ENCODE peak calls at places on chromosomes 4 and X, in five cellular contexts. One of them, this sample, is unnamed.

GRCh38 chrX:153565996-153566580 is 32.9 kb downstream of the CCNQ start:
- DNase-seq in CD8-positive, alpha-beta T cell: no peak
- DNase-seq in left lung: no peak
- DNase-seq in ascending aorta: no peak
- DNase-seq in body of pancreas: no peak
- DNase-seq in this sample: no peak

GRCh38 chr4:76354517-76355473 is 48.3 kb downstream of the STBD1 start:
- DNase-seq in CD8-positive, alpha-beta T cell: no peak
- DNase-seq in left lung: no peak
- DNase-seq in ascending aorta: no peak
- DNase-seq in body of pancreas: no peak
- DNase-seq in this sample: no peak

GRCh38 chr4:106450249-106450648 is 81.7 kb upstream of the GIMD1 start:
- DNase-seq in ascending aorta: no peak
- DNase-seq in body of pancreas: no peak
- DNase-seq in CD8-positive, alpha-beta T cell: no peak
- DNase-seq in left lung: no peak
- DNase-seq in this sample: no peak

GRCh38 chrX:34656467-34656841 is 631 bp downstream of the TMEM47 start:
- DNase-seq in left lung: peak
- DNase-seq in body of pancreas: no peak
- DNase-seq in CD8-positive, alpha-beta T cell: no peak
- DNase-seq in ascending aorta: no peak
- DNase-seq in this sample: no peak

GRCh38 chr4:74896595-74896994 is 36.3 kb upstream of the PARM1 start:
- DNase-seq in ascending aorta: no peak
- DNase-seq in left lung: no peak
- DNase-seq in body of pancreas: no peak
- DNase-seq in CD8-positive, alpha-beta T cell: no peak
- DNase-seq in this sample: no peak

GRCh38 chr4:112145820-112146813 is 863 bp downstream of the FAM241A start:
- DNase-seq in ascending aorta: no peak
- DNase-seq in CD8-positive, alpha-beta T cell: peak
- DNase-seq in left lung: peak
- DNase-seq in body of pancreas: peak
- DNase-seq in this sample: peak

GRCh38 chrX:41589634-41590270 is 99.0 kb upstream of the GPR34 start:
- DNase-seq in left lung: no peak
- DNase-seq in ascending aorta: no peak
- DNase-seq in body of pancreas: no peak
- DNase-seq in CD8-positive, alpha-beta T cell: no peak
- DNase-seq in this sample: no peak

GRCh38 chr4:158904815-158905214 is 136.0 kb downstream of the FNIP2 start:
- DNase-seq in body of pancreas: no peak
- DNase-seq in left lung: no peak
- DNase-seq in CD8-positive, alpha-beta T cell: no peak
- DNase-seq in ascending aorta: no peak
- DNase-seq in this sample: no peak

GRCh38 chrX:135185795-135186443 is 14.7 kb upstream of the CT55 start:
- DNase-seq in left lung: no peak
- DNase-seq in ascending aorta: no peak
- DNase-seq in CD8-positive, alpha-beta T cell: no peak
- DNase-seq in body of pancreas: peak
- DNase-seq in this sample: peak

GRCh38 chr4:104879367-104879766 is 267.3 kb upstream of the TET2 start:
- DNase-seq in left lung: no peak
- DNase-seq in CD8-positive, alpha-beta T cell: no peak
- DNase-seq in ascending aorta: no peak
- DNase-seq in body of pancreas: no peak
- DNase-seq in this sample: no peak

GRCh38 chrX:35919536-35920309 is at the start of gene CFAP47:
- DNase-seq in body of pancreas: peak
- DNase-seq in ascending aorta: no peak
- DNase-seq in left lung: no peak
- DNase-seq in CD8-positive, alpha-beta T cell: no peak
- DNase-seq in this sample: no peak

GRCh38 chr4:56570041-56570440 is 64.5 kb downstream of the ARL9 start:
- DNase-seq in left lung: no peak
- DNase-seq in body of pancreas: no peak
- DNase-seq in ascending aorta: no peak
- DNase-seq in CD8-positive, alpha-beta T cell: no peak
- DNase-seq in this sample: no peak

GRCh38 chrX:148871422-148872152 is 371.2 kb downstream of the AFF2 start:
- DNase-seq in ascending aorta: no peak
- DNase-seq in body of pancreas: no peak
- DNase-seq in left lung: no peak
- DNase-seq in CD8-positive, alpha-beta T cell: no peak
- DNase-seq in this sample: no peak

GRCh38 chr4:19883841-19884240 is 367.9 kb upstream of the SLIT2 start:
- DNase-seq in ascending aorta: no peak
- DNase-seq in CD8-positive, alpha-beta T cell: no peak
- DNase-seq in left lung: no peak
- DNase-seq in body of pancreas: no peak
- DNase-seq in this sample: no peak

GRCh38 chr4:18695733-18696527 is 674.4 kb upstream of the LCORL start:
- DNase-seq in CD8-positive, alpha-beta T cell: no peak
- DNase-seq in body of pancreas: no peak
- DNase-seq in left lung: peak
- DNase-seq in ascending aorta: no peak
- DNase-seq in this sample: no peak

GRCh38 chrX:46279925-46280313 is 265.3 kb downstream of the ZNF674 start:
- DNase-seq in left lung: no peak
- DNase-seq in ascending aorta: no peak
- DNase-seq in CD8-positive, alpha-beta T cell: no peak
- DNase-seq in body of pancreas: no peak
- DNase-seq in this sample: peak

GRCh38 chrX:137988470-137988869 is 422.5 kb downstream of the ZIC3 start:
- DNase-seq in left lung: no peak
- DNase-seq in body of pancreas: no peak
- DNase-seq in ascending aorta: no peak
- DNase-seq in CD8-positive, alpha-beta T cell: no peak
- DNase-seq in this sample: no peak

GRCh38 chr4:156607198-156607498 is 364.5 kb downstream of the PDGFC start:
- DNase-seq in CD8-positive, alpha-beta T cell: no peak
- DNase-seq in left lung: no peak
- DNase-seq in ascending aorta: no peak
- DNase-seq in body of pancreas: no peak
- DNase-seq in this sample: no peak

GRCh38 chr4:182879913-182880312 is 37.3 kb downstream of the DCTD start:
- DNase-seq in CD8-positive, alpha-beta T cell: no peak
- DNase-seq in body of pancreas: no peak
- DNase-seq in ascending aorta: no peak
- DNase-seq in left lung: no peak
- DNase-seq in this sample: no peak

GRCh38 chr4:6943870-6944195 is 34.2 kb downstream of the TBC1D14 start:
- DNase-seq in ascending aorta: no peak
- DNase-seq in left lung: no peak
- DNase-seq in CD8-positive, alpha-beta T cell: no peak
- DNase-seq in body of pancreas: no peak
- DNase-seq in this sample: no peak

GRCh38 chr4:73683033-73683432 is 57.3 kb upstream of the CXCL8 start:
- DNase-seq in ascending aorta: no peak
- DNase-seq in body of pancreas: no peak
- DNase-seq in CD8-positive, alpha-beta T cell: no peak
- DNase-seq in left lung: no peak
- DNase-seq in this sample: no peak

GRCh38 chr4:83929550-83929949 is 393.6 kb downstream of the GPAT3 start:
- DNase-seq in body of pancreas: no peak
- DNase-seq in left lung: no peak
- DNase-seq in CD8-positive, alpha-beta T cell: no peak
- DNase-seq in ascending aorta: no peak
- DNase-seq in this sample: no peak

GRCh38 chrX:119201570-119201969 is 34.5 kb upstream of the PGRMC1 start:
- DNase-seq in ascending aorta: no peak
- DNase-seq in CD8-positive, alpha-beta T cell: no peak
- DNase-seq in left lung: no peak
- DNase-seq in body of pancreas: no peak
- DNase-seq in this sample: no peak
- TF ChIP-seq CTCF in ascending aorta: no peak
- TF ChIP-seq CTCF in CD8-positive, alpha-beta T cell: no peak
- TF ChIP-seq CTCF in left lung: no peak
- TF ChIP-seq CTCF in body of pancreas: no peak
- TF ChIP-seq CTCF in this sample: no peak

DNA sequence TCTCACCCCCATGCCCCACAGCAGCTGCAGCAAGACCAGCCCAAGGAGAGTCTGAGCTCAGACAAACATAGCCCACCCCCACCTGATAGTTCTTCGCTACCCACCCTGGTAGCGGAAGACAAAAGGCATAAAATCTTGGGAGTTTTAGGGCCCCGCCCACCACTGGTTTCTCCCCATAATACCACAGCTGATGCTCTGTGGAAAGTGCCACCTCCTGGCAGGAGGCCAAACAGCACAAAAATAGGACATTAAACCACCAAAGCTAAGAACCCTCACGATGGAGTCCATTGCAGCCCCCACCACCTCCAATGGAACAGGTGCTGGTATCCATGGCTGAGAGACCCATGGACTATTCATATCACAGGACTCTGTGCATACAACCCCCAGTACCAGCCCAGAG is 226.7 kb downstream of the SNCA start:
- DNase-seq in body of pancreas: no peak
- DNase-seq in ascending aorta: no peak
- DNase-seq in CD8-positive, alpha-beta T cell: no peak
- DNase-seq in left lung: no peak
- DNase-seq in this sample: no peak
- H3K27ac ChIP-seq in body of pancreas: no peak
- H3K27ac ChIP-seq in ascending aorta: no peak
- H3K27ac ChIP-seq in CD8-positive, alpha-beta T cell: no peak
- H3K27ac ChIP-seq in left lung: no peak
- H3K27ac ChIP-seq in this sample: no peak

GRCh38 chr4:67877086-67877485 is 6.7 kb downstream of the TMPRSS11D start:
- DNase-seq in ascending aorta: no peak
- DNase-seq in CD8-positive, alpha-beta T cell: no peak
- DNase-seq in left lung: no peak
- DNase-seq in body of pancreas: no peak
- DNase-seq in this sample: no peak
- TF ChIP-seq CTCF in ascending aorta: no peak
- TF ChIP-seq CTCF in CD8-positive, alpha-beta T cell: no peak
- TF ChIP-seq CTCF in left lung: no peak
- TF ChIP-seq CTCF in body of pancreas: no peak
- TF ChIP-seq CTCF in this sample: no peak

GRCh38 chrX:134171661-134172587 is 65.1 kb upstream of the CCDC160 start:
- DNase-seq in CD8-positive, alpha-beta T cell: peak
- DNase-seq in left lung: peak
- DNase-seq in ascending aorta: no peak
- DNase-seq in body of pancreas: peak
- DNase-seq in this sample: peak
- H3K27ac ChIP-seq in CD8-positive, alpha-beta T cell: no peak
- H3K27ac ChIP-seq in left lung: no peak
- H3K27ac ChIP-seq in ascending aorta: no peak
- H3K27ac ChIP-seq in body of pancreas: no peak
- H3K27ac ChIP-seq in this sample: no peak

DNA sequence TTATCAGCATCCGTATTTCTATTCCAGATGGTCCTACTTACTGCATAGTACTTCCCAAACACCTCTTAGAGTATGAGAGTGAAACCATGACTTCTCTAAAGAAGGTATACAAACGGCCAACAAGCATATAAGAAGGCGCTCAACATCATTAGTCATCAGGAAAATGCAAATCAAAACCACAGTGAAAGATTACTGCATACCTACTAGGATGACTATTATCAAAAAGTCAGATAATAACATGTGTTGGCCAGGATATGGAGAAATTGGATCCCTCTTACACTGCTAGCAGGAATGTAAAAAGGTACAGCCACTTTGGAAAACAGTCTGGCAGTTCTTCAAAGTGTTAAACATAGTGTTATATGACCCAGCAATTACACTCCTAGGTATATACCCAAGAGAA is 215.3 kb upstream of the CXorf66 start:
- DNase-seq in CD8-positive, alpha-beta T cell: no peak
- DNase-seq in left lung: no peak
- DNase-seq in ascending aorta: no peak
- DNase-seq in body of pancreas: no peak
- DNase-seq in this sample: peak
- TF ChIP-seq CTCF in CD8-positive, alpha-beta T cell: no peak
- TF ChIP-seq CTCF in left lung: no peak
- TF ChIP-seq CTCF in ascending aorta: no peak
- TF ChIP-seq CTCF in body of pancreas: no peak
- TF ChIP-seq CTCF in this sample: no peak

GRCh38 chr4:38925492-38926418 is 58.1 kb downstream of the FAM114A1 start:
- DNase-seq in body of pancreas: no peak
- DNase-seq in ascending aorta: no peak
- DNase-seq in left lung: no peak
- DNase-seq in CD8-positive, alpha-beta T cell: no peak
- DNase-seq in this sample: no peak
- H3K27ac ChIP-seq in body of pancreas: no peak
- H3K27ac ChIP-seq in ascending aorta: no peak
- H3K27ac ChIP-seq in left lung: no peak
- H3K27ac ChIP-seq in CD8-positive, alpha-beta T cell: no peak
- H3K27ac ChIP-seq in this sample: no peak

GRCh38 chrX:318739-319578 is at the start of gene GTPBP6:
- DNase-seq in body of pancreas: peak
- DNase-seq in left lung: peak
- DNase-seq in CD8-positive, alpha-beta T cell: peak
- DNase-seq in ascending aorta: peak
- DNase-seq in this sample: peak
- TF ChIP-seq CTCF in body of pancreas: no peak
- TF ChIP-seq CTCF in left lung: no peak
- TF ChIP-seq CTCF in CD8-positive, alpha-beta T cell: no peak
- TF ChIP-seq CTCF in ascending aorta: no peak
- TF ChIP-seq CTCF in this sample: peak

GRCh38 chr4:109547394-109547793 is 12.7 kb upstream of the MCUB start:
- DNase-seq in CD8-positive, alpha-beta T cell: no peak
- DNase-seq in left lung: no peak
- DNase-seq in body of pancreas: no peak
- DNase-seq in ascending aorta: no peak
- DNase-seq in this sample: no peak

GRCh38 chr4:109552240-109552639 is 7.8 kb upstream of the MCUB start:
- DNase-seq in left lung: no peak
- DNase-seq in body of pancreas: no peak
- DNase-seq in ascending aorta: no peak
- DNase-seq in CD8-positive, alpha-beta T cell: no peak
- DNase-seq in this sample: no peak

GRCh38 chr4:109553130-109553529 is 6.9 kb upstream of the MCUB start:
- DNase-seq in ascending aorta: no peak
- DNase-seq in left lung: no peak
- DNase-seq in body of pancreas: no peak
- DNase-seq in CD8-positive, alpha-beta T cell: no peak
- DNase-seq in this sample: no peak

GRCh38 chr4:109548655-109549054 is 11.4 kb upstream of the MCUB start:
- DNase-seq in CD8-positive, alpha-beta T cell: no peak
- DNase-seq in body of pancreas: peak
- DNase-seq in ascending aorta: no peak
- DNase-seq in left lung: no peak
- DNase-seq in this sample: peak
- H3K27ac ChIP-seq in CD8-positive, alpha-beta T cell: no peak
- H3K27ac ChIP-seq in body of pancreas: no peak
- H3K27ac ChIP-seq in ascending aorta: peak
- H3K27ac ChIP-seq in left lung: peak
- H3K27ac ChIP-seq in this sample: no peak

GRCh38 chrX:95330292-95330691 is 1354.3 kb upstream of the DIAPH2 start:
- DNase-seq in left lung: no peak
- DNase-seq in ascending aorta: no peak
- DNase-seq in CD8-positive, alpha-beta T cell: no peak
- DNase-seq in body of pancreas: no peak
- DNase-seq in this sample: no peak

DNA sequence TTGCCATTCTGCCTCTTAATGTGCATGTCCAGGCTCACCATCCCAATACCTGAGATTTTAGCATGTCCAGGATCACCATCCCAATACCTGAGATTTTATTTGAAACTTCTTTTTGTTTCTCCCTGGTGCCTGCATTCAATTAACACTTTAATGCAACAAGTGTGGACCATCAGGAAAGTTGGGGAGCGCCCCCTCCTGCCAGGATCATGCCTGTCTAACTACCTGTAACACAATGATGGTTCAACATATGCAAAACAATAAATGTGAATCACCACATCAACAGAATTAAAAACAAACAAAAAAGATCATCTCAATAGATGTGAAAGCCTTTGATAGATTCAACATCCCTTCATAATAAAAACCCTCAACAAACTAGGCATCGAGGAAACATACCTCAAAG is 1359.5 kb upstream of the DIAPH2 start:
- DNase-seq in ascending aorta: no peak
- DNase-seq in left lung: no peak
- DNase-seq in CD8-positive, alpha-beta T cell: no peak
- DNase-seq in body of pancreas: no peak
- DNase-seq in this sample: no peak
- TF ChIP-seq CTCF in ascending aorta: no peak
- TF ChIP-seq CTCF in left lung: no peak
- TF ChIP-seq CTCF in CD8-positive, alpha-beta T cell: no peak
- TF ChIP-seq CTCF in body of pancreas: no peak
- TF ChIP-seq CTCF in this sample: no peak